ENCODE peak calls at places on chromosomes 5 and 9, in ten cellular contexts. G, N, D, W, Y, U, K, C, E and P are unnamed samples.
A peak's percentile ranks its signal among the peaks of the same experiment; 100 is the strongest.

GRCh38 chr9:126166866-126167265 is 159.8 kb upstream of the MVB12B start:
- DNase-seq in W (no peak), C (no peak), U (no peak), D (no peak), Y (no peak), K (no peak), G (no peak), N (no peak), E (no peak), P (no peak)

GRCh38 chr5:181204561-181205401 is at the start of gene TRIM7:
- DNase-seq in G (peak; percentile 64), E (peak; percentile 73), C (peak; percentile 84), K (peak; percentile 49), U (peak; percentile 53), W (no peak), Y (no peak), D (peak; percentile 67), N (no peak), P (peak; percentile 56)

GRCh38 chr5:52709171-52709925 is 78.4 kb upstream of the ITGA1 start:
- DNase-seq in W (no peak), C (no peak), G (peak; percentile 73), D (peak; percentile 36), U (no peak), Y (no peak), N (no peak), K (peak; percentile 91), E (peak; percentile 16), P (peak; percentile 59)

GRCh38 chr9:94903961-94904421 is 177.5 kb downstream of the AOPEP start:
- DNase-seq in U (no peak), W (no peak), G (no peak), K (no peak), D (no peak), Y (no peak), E (no peak), C (no peak), N (peak; percentile 75), P (no peak)

GRCh38 chr9:116337015-116337414 is 183.4 kb downstream of the PAPPA start:
- DNase-seq in Y (no peak), W (no peak), U (no peak), C (no peak), G (no peak), D (no peak), N (peak; percentile 23), E (no peak), K (peak; percentile 59), P (peak; percentile 45)

GRCh38 chr5:32960340-32961065 is 249.4 kb downstream of the NPR3 start:
- DNase-seq in U (no peak), D (no peak), W (no peak), K (no peak), E (no peak), C (no peak), N (peak; percentile 25), G (no peak), Y (no peak), P (no peak)

GRCh38 chr9:72894342-72894741 is 58.5 kb downstream of the ALDH1A1 start:
- DNase-seq in U (no peak), G (no peak), C (no peak), E (no peak), W (no peak), D (no peak), N (peak; percentile 64), K (no peak), Y (no peak), P (no peak)

GRCh38 chr5:76537073-76537543 is 86.1 kb downstream of the F2RL2 start:
- DNase-seq in C (no peak), Y (no peak), N (no peak), U (no peak), G (no peak), E (no peak), K (no peak), W (no peak), D (no peak), P (no peak)

GRCh38 chr9:130286781-130287428 is 21.3 kb downstream of the HMCN2 start:
- DNase-seq in E (no peak), D (no peak), Y (no peak), N (no peak), K (no peak), W (no peak), G (no peak), U (no peak), C (no peak), P (no peak)

GRCh38 chr5:65808818-65809217 is 86.8 kb downstream of the NLN start:
- DNase-seq in Y (no peak), K (peak; percentile 56), C (no peak), U (no peak), E (no peak), D (no peak), W (no peak), N (no peak), G (no peak), P (peak; percentile 53)

GRCh38 chr5:143355710-143356109 is 47.8 kb downstream of the NR3C1 start:
- DNase-seq in W (peak; percentile 26), G (peak; percentile 97), Y (peak; percentile 88), C (peak; percentile 50), D (no peak), N (peak; percentile 61), U (peak; percentile 9), K (peak; percentile 93), E (peak; percentile 83), P (peak; percentile 90)

GRCh38 chr5:150461231-150461630 is 11.7 kb upstream of the RPS14 start:
- DNase-seq in N (no peak), U (peak; percentile 24), E (no peak), C (no peak), D (peak; percentile 83), K (no peak), W (no peak), G (no peak), Y (no peak), P (no peak)

GRCh38 chr5:1174122-1174936 is 27.1 kb upstream of the SLC6A19 start:
- DNase-seq in K (peak; percentile 79), N (no peak), W (no peak), U (no peak), C (peak; percentile 78), D (peak; percentile 76), E (peak; percentile 87), G (peak; percentile 80), Y (peak; percentile 25), P (peak; percentile 88)

GRCh38 chr5:100791376-100791775 is 111.7 kb downstream of the ST8SIA4 start:
- DNase-seq in N (no peak), W (no peak), K (no peak), E (no peak), D (no peak), G (no peak), C (no peak), Y (no peak), U (no peak), P (no peak)

GRCh38 chr9:135588886-135589595 is 27.5 kb downstream of the PAEP start:
- DNase-seq in G (no peak), C (no peak), Y (no peak), N (no peak), E (no peak), U (no peak), K (no peak), W (no peak), D (no peak), P (no peak)

GRCh38 chr5:35047785-35048404 is at the start of gene AGXT2:
- DNase-seq in Y (no peak), U (no peak), E (no peak), G (no peak), D (no peak), K (no peak), N (no peak), C (no peak), W (no peak), P (no peak)

GRCh38 chr9:89139450-89139849 is 39.2 kb downstream of the SHC3 start:
- DNase-seq in W (no peak), E (no peak), G (no peak), U (peak; percentile 4), C (no peak), N (no peak), Y (no peak), D (no peak), K (no peak), P (no peak)

GRCh38 chr9:75239176-75239575 is 150.9 kb downstream of the OSTF1 start:
- DNase-seq in G (peak; percentile 46), U (no peak), C (no peak), E (no peak), W (no peak), D (no peak), K (peak; percentile 3), N (peak; percentile 27), Y (no peak), P (peak; percentile 32)

GRCh38 chr5:138264183-138264582 is 10.2 kb downstream of the GFRA3 start:
- DNase-seq in E (no peak), G (no peak), N (no peak), K (no peak), D (no peak), U (no peak), W (no peak), Y (no peak), C (no peak), P (no peak)

GRCh38 chr5:143601917-143602333 is 198.4 kb upstream of the NR3C1 start:
- DNase-seq in W (no peak), D (no peak), C (peak; percentile 42), N (no peak), U (no peak), G (no peak), E (no peak), Y (no peak), K (no peak), P (no peak)

GRCh38 chr5:92704590-92704989 is 876.4 kb downstream of the NR2F1-AS1 start:
- DNase-seq in U (no peak), E (no peak), N (no peak), W (no peak), G (no peak), K (peak; percentile 7), D (no peak), C (no peak), Y (no peak), P (no peak)

GRCh38 chr9:132946624-132947295 is 2.3 kb upstream of the TSC1 start:
- DNase-seq in U (peak; percentile 54), W (no peak), N (no peak), D (no peak), G (peak; percentile 16), Y (no peak), C (no peak), E (no peak), K (peak; percentile 51), P (peak; percentile 34)